ENCODE peak calls at places on chromosomes 1 and 21, in nine cellular contexts. One of them, this sample, is unnamed.

GRCh38 chr1:26349196-26349885 is 4.6 kb downstream of the CRYBG2 start:
- DNase-seq in AG04450: peak; percentile 24
- DNase-seq in HCT116: no peak
- DNase-seq in choroid plexus epithelial cell: peak; percentile 52
- DNase-seq in endothelial cell: no peak
- DNase-seq in progenitor cell of endocrine pancreas: no peak
- DNase-seq in fibroblast of lung: peak; percentile 75
- DNase-seq in SK-N-SH: no peak
- DNase-seq in astrocyte: peak; percentile 67
- DNase-seq in this sample: no peak

GRCh38 chr1:75396258-75396657 is 214.7 kb downstream of the SLC44A5 start:
- DNase-seq in progenitor cell of endocrine pancreas: no peak
- DNase-seq in fibroblast of lung: no peak
- DNase-seq in AG04450: no peak
- DNase-seq in SK-N-SH: no peak
- DNase-seq in endothelial cell: no peak
- DNase-seq in HCT116: no peak
- DNase-seq in astrocyte: no peak
- DNase-seq in choroid plexus epithelial cell: no peak
- DNase-seq in this sample: no peak

GRCh38 chr21:45334591-45335081 is 46.9 kb upstream of the POFUT2 start:
- DNase-seq in endothelial cell: no peak
- DNase-seq in progenitor cell of endocrine pancreas: no peak
- DNase-seq in SK-N-SH: no peak
- DNase-seq in fibroblast of lung: no peak
- DNase-seq in AG04450: no peak
- DNase-seq in HCT116: no peak
- DNase-seq in choroid plexus epithelial cell: no peak
- DNase-seq in astrocyte: no peak
- DNase-seq in this sample: no peak

GRCh38 chr1:233627376-233627775 is 13.5 kb downstream of the KCNK1 start:
- DNase-seq in SK-N-SH: no peak
- DNase-seq in astrocyte: no peak
- DNase-seq in HCT116: no peak
- DNase-seq in AG04450: no peak
- DNase-seq in choroid plexus epithelial cell: no peak
- DNase-seq in fibroblast of lung: no peak
- DNase-seq in progenitor cell of endocrine pancreas: no peak
- DNase-seq in endothelial cell: no peak
- DNase-seq in this sample: no peak

GRCh38 chr1:16175610-16176553 is 20.0 kb upstream of the EPHA2 start:
- DNase-seq in fibroblast of lung: peak; percentile 92
- DNase-seq in HCT116: no peak
- DNase-seq in choroid plexus epithelial cell: peak; percentile 92
- DNase-seq in progenitor cell of endocrine pancreas: no peak
- DNase-seq in endothelial cell: no peak
- DNase-seq in astrocyte: peak; percentile 84
- DNase-seq in AG04450: peak; percentile 72
- DNase-seq in SK-N-SH: peak; percentile 84
- DNase-seq in this sample: no peak

GRCh38 chr1:185850366-185850765 is 116.2 kb downstream of the HMCN1 start:
- DNase-seq in endothelial cell: no peak
- DNase-seq in astrocyte: no peak
- DNase-seq in fibroblast of lung: peak; percentile 34
- DNase-seq in progenitor cell of endocrine pancreas: no peak
- DNase-seq in AG04450: no peak
- DNase-seq in HCT116: no peak
- DNase-seq in SK-N-SH: no peak
- DNase-seq in choroid plexus epithelial cell: no peak
- DNase-seq in this sample: no peak

GRCh38 chr1:39980555-39981313 is 25.8 kb downstream of the MFSD2A start:
- DNase-seq in endothelial cell: no peak
- DNase-seq in progenitor cell of endocrine pancreas: no peak
- DNase-seq in SK-N-SH: no peak
- DNase-seq in astrocyte: no peak
- DNase-seq in choroid plexus epithelial cell: no peak
- DNase-seq in HCT116: no peak
- DNase-seq in AG04450: no peak
- DNase-seq in fibroblast of lung: no peak
- DNase-seq in this sample: no peak

GRCh38 chr1:151653397-151653796 is 41.5 kb downstream of the SNX27 start:
- DNase-seq in endothelial cell: no peak
- DNase-seq in SK-N-SH: no peak
- DNase-seq in HCT116: no peak
- DNase-seq in progenitor cell of endocrine pancreas: no peak
- DNase-seq in choroid plexus epithelial cell: peak; percentile 95
- DNase-seq in AG04450: no peak
- DNase-seq in fibroblast of lung: peak; percentile 44
- DNase-seq in astrocyte: peak; percentile 42
- DNase-seq in this sample: no peak

DNA sequence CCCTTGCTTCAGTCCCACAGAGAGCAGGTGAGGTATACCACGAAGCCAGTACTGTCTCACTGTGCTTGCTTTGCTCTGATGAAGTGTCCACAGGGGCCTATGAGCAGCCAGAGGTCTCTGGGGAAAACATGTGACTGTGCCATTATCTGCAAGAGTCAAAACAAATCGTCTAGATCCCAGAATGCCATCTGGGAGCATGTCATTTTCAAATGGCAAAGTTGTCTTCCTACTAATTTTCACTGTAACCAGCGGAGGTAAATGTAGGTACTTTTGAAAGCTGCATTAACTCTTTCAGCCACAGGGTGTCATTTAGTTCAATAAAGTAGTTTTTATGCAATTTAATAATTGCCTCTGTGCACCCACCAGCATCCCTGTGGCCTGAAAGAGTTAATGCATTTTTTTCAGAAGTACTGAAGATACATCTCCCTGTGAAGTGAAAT is 173.6 kb upstream of the SGIP1 start:
- DNase-seq in progenitor cell of endocrine pancreas: no peak
- DNase-seq in AG04450: no peak
- DNase-seq in astrocyte: no peak
- DNase-seq in endothelial cell: no peak
- DNase-seq in choroid plexus epithelial cell: no peak
- DNase-seq in SK-N-SH: no peak
- DNase-seq in fibroblast of lung: no peak
- DNase-seq in HCT116: no peak
- DNase-seq in this sample: no peak
- TF ChIP-seq CTCF in progenitor cell of endocrine pancreas: peak; percentile 34
- TF ChIP-seq CTCF in AG04450: no peak
- TF ChIP-seq CTCF in astrocyte: peak; percentile 18
- TF ChIP-seq CTCF in endothelial cell: peak; percentile 53
- TF ChIP-seq CTCF in choroid plexus epithelial cell: peak; percentile 31
- TF ChIP-seq CTCF in SK-N-SH: peak; percentile 36
- TF ChIP-seq CTCF in fibroblast of lung: no peak
- TF ChIP-seq CTCF in HCT116: peak; percentile 20
- TF ChIP-seq CTCF in this sample: peak; percentile 20

DNA sequence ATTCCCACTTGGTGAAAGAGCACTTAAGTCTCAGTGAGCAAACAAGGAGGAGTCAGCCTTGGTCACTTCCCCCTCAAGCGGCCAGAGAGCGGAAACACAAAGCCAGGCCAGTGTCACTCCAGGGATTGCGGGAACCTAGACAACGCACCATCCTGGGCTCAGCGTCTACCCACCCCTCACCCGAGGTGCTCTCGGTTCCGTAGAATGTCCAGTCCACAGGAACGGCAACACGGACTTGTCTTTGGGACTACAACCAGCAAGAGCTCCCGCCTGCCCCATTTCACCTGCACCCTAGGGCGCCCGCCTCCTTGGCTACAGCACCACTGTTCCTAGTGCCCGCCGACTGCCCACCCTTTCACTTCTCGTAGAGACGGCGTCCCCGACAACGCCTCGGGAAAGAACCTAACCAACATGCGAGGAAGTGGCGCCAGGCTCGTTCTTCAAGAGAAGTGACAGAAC is 511 bp downstream of the GDAP2 start:
- DNase-seq in progenitor cell of endocrine pancreas: peak; percentile 24
- DNase-seq in choroid plexus epithelial cell: peak; percentile 72
- DNase-seq in AG04450: peak; percentile 13
- DNase-seq in astrocyte: peak; percentile 44
- DNase-seq in fibroblast of lung: peak; percentile 61
- DNase-seq in endothelial cell: peak; percentile 58
- DNase-seq in HCT116: peak; percentile 39
- DNase-seq in SK-N-SH: peak; percentile 64
- DNase-seq in this sample: no peak
- TF ChIP-seq CTCF in progenitor cell of endocrine pancreas: peak; percentile 24
- TF ChIP-seq CTCF in choroid plexus epithelial cell: peak; percentile 43
- TF ChIP-seq CTCF in AG04450: peak; percentile 26
- TF ChIP-seq CTCF in astrocyte: peak; percentile 10
- TF ChIP-seq CTCF in fibroblast of lung: peak; percentile 45
- TF ChIP-seq CTCF in endothelial cell: no peak
- TF ChIP-seq CTCF in HCT116: peak; percentile 5
- TF ChIP-seq CTCF in SK-N-SH: peak; percentile 28
- TF ChIP-seq CTCF in this sample: no peak

DNA sequence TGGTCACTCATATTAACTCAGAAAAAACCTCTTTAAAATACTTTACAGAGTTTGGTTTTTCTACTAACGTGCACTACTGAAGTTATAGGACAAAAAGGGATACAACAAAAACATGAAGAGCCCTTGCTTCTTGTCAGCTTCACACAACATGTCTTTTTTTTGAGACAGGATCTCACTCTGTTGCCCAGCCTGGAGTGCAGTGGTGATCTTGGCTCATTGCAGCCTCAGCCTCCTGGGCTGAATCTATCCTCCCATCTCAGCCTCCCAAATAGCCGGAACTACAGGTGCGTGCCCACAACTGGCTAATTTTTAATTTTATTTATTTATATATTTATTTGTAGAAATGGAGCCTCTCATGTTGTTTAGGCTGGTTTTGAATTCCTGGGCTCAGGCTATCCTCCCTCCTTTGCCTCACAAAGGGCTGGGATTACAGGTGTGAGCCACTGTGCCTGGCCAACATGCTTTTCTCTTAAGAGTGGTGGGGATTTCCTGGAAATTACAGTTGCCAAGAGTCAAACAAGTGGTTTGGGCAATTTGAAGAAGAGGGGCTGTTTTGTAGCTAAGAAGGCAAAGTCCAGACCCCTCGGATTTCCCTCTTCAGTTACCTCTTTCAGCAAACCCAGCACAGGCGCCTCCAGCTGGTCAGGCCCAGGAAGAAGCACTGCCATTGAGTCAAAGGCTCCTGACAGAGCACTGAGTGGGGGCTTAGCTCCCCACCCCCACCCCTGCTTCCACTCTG is 6.4 kb upstream of the SMPDL3B start:
- DNase-seq in choroid plexus epithelial cell: no peak
- DNase-seq in HCT116: no peak
- DNase-seq in endothelial cell: no peak
- DNase-seq in progenitor cell of endocrine pancreas: no peak
- DNase-seq in SK-N-SH: no peak
- DNase-seq in AG04450: no peak
- DNase-seq in fibroblast of lung: peak; percentile 32
- DNase-seq in astrocyte: peak; percentile 15
- DNase-seq in this sample: no peak
- TF ChIP-seq CTCF in choroid plexus epithelial cell: peak; percentile 10
- TF ChIP-seq CTCF in HCT116: no peak
- TF ChIP-seq CTCF in endothelial cell: no peak
- TF ChIP-seq CTCF in progenitor cell of endocrine pancreas: no peak
- TF ChIP-seq CTCF in SK-N-SH: peak; percentile 12
- TF ChIP-seq CTCF in AG04450: no peak
- TF ChIP-seq CTCF in fibroblast of lung: no peak
- TF ChIP-seq CTCF in astrocyte: no peak
- TF ChIP-seq CTCF in this sample: no peak

GRCh38 chr1:78743626-78744025 is 94.0 kb downstream of the IFI44 start:
- DNase-seq in HCT116: no peak
- DNase-seq in progenitor cell of endocrine pancreas: no peak
- DNase-seq in AG04450: no peak
- DNase-seq in SK-N-SH: no peak
- DNase-seq in astrocyte: peak; percentile 52
- DNase-seq in endothelial cell: no peak
- DNase-seq in choroid plexus epithelial cell: peak; percentile 58
- DNase-seq in fibroblast of lung: peak; percentile 61
- DNase-seq in this sample: no peak
- TF ChIP-seq CTCF in HCT116: no peak
- TF ChIP-seq CTCF in progenitor cell of endocrine pancreas: no peak
- TF ChIP-seq CTCF in AG04450: peak; percentile 22
- TF ChIP-seq CTCF in SK-N-SH: peak; percentile 52
- TF ChIP-seq CTCF in astrocyte: no peak
- TF ChIP-seq CTCF in endothelial cell: no peak
- TF ChIP-seq CTCF in choroid plexus epithelial cell: peak; percentile 46
- TF ChIP-seq CTCF in fibroblast of lung: peak; percentile 14
- TF ChIP-seq CTCF in this sample: no peak